ENCODE peak calls at places on chromosomes 16 and 17, in six cellular contexts. S is tibial artery; I is CD8-positive, alpha-beta T cell; D is AG04450; N is heart left ventricle; W is coronary artery. C is an unnamed sample.

GRCh38 chr16:55401036-55401435 is 77.0 kb downstream of the IRX6 start:
- DNase-seq in I (no peak), D (no peak), S (no peak), N (no peak), W (no peak), C (no peak)

GRCh38 chr16:71406316-71406715 is 35.5 kb downstream of the TLE7 start:
- DNase-seq in N (no peak), W (no peak), S (no peak), I (no peak), D (no peak), C (no peak)

GRCh38 chr17:56985371-56986162 is 7.6 kb downstream of the SCPEP1 start:
- DNase-seq in D (no peak), I (no peak), N (no peak), S (no peak), W (no peak), C (no peak)

GRCh38 chr16:1453316-1453715 is 9.0 kb upstream of the CCDC154 start:
- DNase-seq in I (no peak), D (no peak), W (no peak), N (no peak), S (no peak), C (no peak)

GRCh38 chr16:58123896-58124600 is 5.1 kb downstream of the CFAP20 start:
- DNase-seq in N (no peak), D (no peak), S (peak; percentile 39), W (no peak), I (no peak), C (no peak)

GRCh38 chr17:79629548-79630049 is 18.7 kb upstream of the RBFOX3 start:
- DNase-seq in I (no peak), N (no peak), W (no peak), D (no peak), S (no peak), C (no peak)

GRCh38 chr17:62755139-62755851 is 52.8 kb downstream of the MARCHF10 start:
- DNase-seq in W (no peak), I (no peak), S (no peak), D (no peak), N (no peak), C (peak; percentile 53)

GRCh38 chr17:2511138-2511461 is 588 bp downstream of the METTL16 start:
- DNase-seq in W (no peak), N (no peak), S (no peak), I (no peak), D (no peak), C (no peak)

GRCh38 chr17:16085066-16085699 is 85.6 kb downstream of the TTC19 start:
- DNase-seq in D (peak; percentile 55), I (no peak), W (no peak), S (no peak), N (no peak), C (peak; percentile 54)

GRCh38 chr17:65627108-65627507 is 65.7 kb upstream of the AXIN2 start:
- DNase-seq in S (no peak), I (no peak), W (no peak), D (no peak), N (no peak), C (no peak)

GRCh38 chr16:85202631-85203461 is 90.6 kb upstream of the CIBAR2 start:
- DNase-seq in N (peak; percentile 92), S (peak; percentile 96), I (no peak), D (peak; percentile 94), W (peak; percentile 92), C (peak; percentile 97)

GRCh38 chr16:31072540-31073072 is 1.4 kb downstream of the ZNF668 start:
- DNase-seq in D (no peak), W (no peak), I (peak; percentile 21), N (no peak), S (no peak), C (peak; percentile 78)

GRCh38 chr16:88569614-88569984 is 604 bp upstream of the ZC3H18 start:
- DNase-seq in I (no peak), S (no peak), D (no peak), W (no peak), N (peak; percentile 49), C (peak; percentile 29)
- H3K4me3 ChIP-seq in I (peak overlapping the region; percentile 76), S (peak overlapping the region; percentile 74), D (peak overlapping the region; percentile 73), W (peak overlapping the region; percentile 92), N (peak overlapping the region; percentile 53), C (peak overlapping the region; percentile 73)

DNA sequence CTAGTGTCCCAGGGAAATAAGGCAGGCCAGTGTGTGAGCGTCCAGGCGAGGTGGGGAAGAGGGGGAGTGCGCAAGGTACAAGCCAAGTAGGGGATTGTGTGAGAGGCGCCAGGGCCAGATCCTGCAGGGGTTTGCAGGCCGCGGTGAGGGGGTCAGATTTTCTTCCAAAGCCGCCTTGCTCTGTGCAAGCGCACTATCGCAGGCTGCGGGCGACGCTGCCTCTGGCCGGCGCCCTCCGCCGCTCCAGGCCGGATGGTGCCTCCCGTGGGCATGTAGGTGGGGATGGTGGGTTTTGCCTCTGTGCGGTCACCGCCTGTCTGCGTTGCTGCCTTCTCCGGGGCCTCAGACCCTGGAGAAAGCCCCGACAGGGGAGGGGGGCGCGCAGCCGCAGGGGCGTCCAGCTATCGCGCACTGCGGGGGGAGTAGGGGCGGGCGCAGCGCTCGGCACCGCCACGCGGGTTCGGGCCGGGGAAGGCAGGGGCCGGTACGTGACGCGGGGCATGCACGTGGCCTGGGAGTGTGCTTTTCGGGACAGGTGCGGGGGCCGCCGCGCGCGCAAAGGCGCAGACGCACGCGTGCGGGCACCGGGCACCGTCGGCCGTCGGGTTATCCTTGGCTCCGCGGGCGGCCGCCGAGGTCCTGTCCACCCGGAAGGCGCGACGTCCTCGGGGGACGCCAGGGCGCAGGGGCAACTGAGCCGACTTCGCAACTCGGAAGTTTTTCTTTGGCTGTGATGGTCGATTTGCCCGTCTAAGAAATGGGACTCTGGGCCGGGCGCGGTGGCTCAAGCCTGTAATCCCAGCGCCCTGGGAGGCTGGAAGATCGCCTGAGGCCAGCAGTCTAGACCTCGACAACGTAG is 1.1 kb upstream of the HAPSTR1 start:
- DNase-seq in N (peak; percentile 65), W (peak; percentile 81), S (peak; percentile 78), D (no peak), I (peak; percentile 39), C (peak; percentile 54)
- H3K4me3 ChIP-seq in N (peak overlapping the region; percentile 49), W (peak overlapping the region; percentile 79), S (peak overlapping the region; percentile 65), D (peak overlapping the region; percentile 69), I (peak overlapping the region; percentile 68), C (peak overlapping the region; percentile 78)

GRCh38 chr17:81003711-81004335 is 12.2 kb downstream of the CHMP6 start:
- DNase-seq in S (no peak), N (peak; percentile 29), D (no peak), I (no peak), W (no peak), C (peak; percentile 56)
- H3K4me3 ChIP-seq in S (peak overlapping the region; percentile 24), N (no peak overlapping the region), D (peak overlapping the region; percentile 36), I (peak overlapping the region; percentile 39), W (peak overlapping the region; percentile 63), C (peak overlapping the region; percentile 32)

DNA sequence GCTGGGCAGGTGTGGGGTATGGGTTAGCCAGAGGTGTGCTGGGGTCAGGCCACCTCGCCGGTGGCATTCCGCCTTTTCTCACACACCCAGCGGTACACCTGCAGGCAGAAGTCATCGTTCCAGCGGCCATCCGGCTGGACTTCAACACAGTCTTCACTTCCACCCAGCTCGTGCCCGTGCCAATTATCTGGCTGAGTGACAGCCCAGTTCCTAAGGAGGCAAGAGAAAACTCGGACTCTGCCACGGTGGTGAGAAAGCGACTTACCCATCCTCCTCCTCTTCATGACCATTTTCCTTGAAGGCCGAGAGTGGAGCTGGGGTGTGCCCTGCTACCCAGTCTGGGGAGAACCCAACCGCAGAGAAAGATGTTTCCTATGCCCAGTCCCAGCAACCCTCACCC is 13.1 kb downstream of the ASGR2 start:
- DNase-seq in D (no peak), I (no peak), N (no peak), W (no peak), S (no peak), C (no peak)
- H3K4me3 ChIP-seq in D (no peak overlapping the region), I (no peak overlapping the region), N (no peak overlapping the region), W (no peak overlapping the region), S (no peak overlapping the region), C (no peak overlapping the region)

GRCh38 chr17:3615160-3615870 is 6.1 kb upstream of the TRPV1 start:
- DNase-seq in I (no peak), D (no peak), W (no peak), N (no peak), S (no peak), C (no peak)
- H3K4me3 ChIP-seq in I (no peak overlapping the region), D (no peak overlapping the region), W (no peak overlapping the region), N (no peak overlapping the region), S (no peak overlapping the region), C (no peak overlapping the region)

DNA sequence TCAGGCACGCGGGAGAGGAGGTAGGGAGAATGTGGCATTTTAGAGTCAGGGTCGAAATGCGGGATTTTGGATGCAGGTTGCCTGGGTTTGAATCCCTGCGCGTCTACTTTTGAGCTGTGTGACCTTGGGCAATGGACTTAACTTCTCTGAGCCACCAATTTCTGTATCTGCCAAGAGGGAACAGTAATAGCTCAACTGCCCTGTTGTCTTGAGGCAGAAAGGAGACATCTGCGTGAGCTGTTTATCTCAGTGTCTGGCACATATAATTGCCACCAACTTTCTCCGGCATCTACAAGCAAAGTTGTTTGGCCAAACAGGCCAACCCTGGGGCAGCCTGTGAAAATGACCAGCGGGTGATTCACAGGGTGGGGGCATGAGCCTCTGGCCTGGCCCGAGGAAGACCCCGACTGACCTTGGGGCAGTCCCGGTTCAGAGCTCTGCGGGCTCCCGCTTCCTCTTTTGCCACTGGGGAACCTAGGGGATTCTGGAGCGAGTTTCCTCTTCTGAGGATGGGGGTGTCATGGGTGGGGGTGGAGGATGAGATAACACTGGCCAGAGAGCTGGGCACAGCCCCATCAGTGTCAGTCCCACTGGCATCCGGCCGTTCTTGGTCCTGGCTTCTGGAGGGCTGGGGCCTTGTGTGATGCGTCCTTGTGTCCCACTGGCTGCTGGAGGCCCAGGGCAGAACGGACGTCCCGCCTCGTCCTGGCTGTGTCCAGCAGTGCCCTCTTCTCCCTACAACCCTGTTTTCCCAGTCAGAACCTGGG is 1.3 kb downstream of the SNN start:
- DNase-seq in D (no peak), S (peak; percentile 89), N (peak; percentile 76), I (no peak), W (no peak), C (peak; percentile 32)
- H3K4me3 ChIP-seq in D (peak overlapping the region; percentile 86), S (peak overlapping the region; percentile 92), N (peak overlapping the region; percentile 80), I (peak overlapping the region; percentile 56), W (peak overlapping the region; percentile 91), C (peak overlapping the region; percentile 76)

GRCh38 chr17:7916383-7916677 is 241 bp upstream of the RNF227 start:
- DNase-seq in W (no peak), S (no peak), I (no peak), N (no peak), D (no peak), C (no peak)
- H3K4me3 ChIP-seq in W (peak overlapping the region; percentile 79), S (peak overlapping the region; percentile 59), I (peak overlapping the region; percentile 79), N (peak overlapping the region; percentile 37), D (peak overlapping the region; percentile 62), C (peak overlapping the region; percentile 68)

C was measured in foreskin fibroblast.